ENCODE peak calls at places on chromosomes 5 and 9, in nine cellular contexts. Q is naive thymus-derived CD4-positive, alpha-beta T cell; K is K562; N is OCI-LY7; Y is mucosa of descending colon; T is neural progenitor cell; Z is aorta; A is cardiac fibroblast; S is AG09309. C is an unnamed sample.

GRCh38 chr9:37412431-37413151 is 9.9 kb upstream of the GRHPR start:
- DNase-seq in Q (no peak), K (no peak), N (peak), Y (no peak), T (peak), Z (peak), A (peak), S (peak), C (no peak)

GRCh38 chr5:168578006-168578405 is 1.2 kb downstream of the PANK3 start:
- DNase-seq in Q (no peak), K (peak), N (peak), Y (no peak), T (no peak), Z (no peak), A (peak), S (no peak), C (no peak)

GRCh38 chr5:79792518-79792917 is 102.9 kb downstream of the CMYA5 start:
- DNase-seq in Q (no peak), K (no peak), N (no peak), Y (no peak), T (no peak), Z (no peak), A (no peak), S (no peak), C (no peak)

GRCh38 chr5:32449216-32449721 is 4.7 kb upstream of the ZFR start:
- DNase-seq in Q (no peak), K (no peak), N (no peak), Y (no peak), T (no peak), Z (no peak), A (no peak), S (no peak), C (no peak)

GRCh38 chr5:67375606-67376005 is 179.0 kb upstream of the CD180 start:
- DNase-seq in Q (no peak), K (peak), N (no peak), Y (no peak), T (no peak), Z (no peak), A (no peak), S (no peak), C (no peak)

GRCh38 chr9:101587644-101588043 is 7.1 kb downstream of the PPP3R2 start:
- DNase-seq in Q (no peak), K (no peak), N (no peak), Y (no peak), T (no peak), Z (no peak), A (no peak), S (no peak), C (no peak)

GRCh38 chr9:33453286-33453882 is 6.0 kb upstream of the AQP3 start:
- DNase-seq in Q (no peak), K (no peak), N (peak), Y (no peak), T (no peak), Z (no peak), A (no peak), S (no peak), C (no peak)

GRCh38 chr9:26579047-26579446 is 313.6 kb downstream of the CAAP1 start:
- DNase-seq in Q (no peak), K (no peak), N (no peak), Y (no peak), T (no peak), Z (no peak), A (no peak), S (no peak), C (no peak)

GRCh38 chr9:127277099-127277498 is 12.5 kb downstream of the GARNL3 start:
- DNase-seq in Q (no peak), K (no peak), N (peak), Y (no peak), T (no peak), Z (no peak), A (no peak), S (no peak), C (no peak)

GRCh38 chr9:126695186-126696090 is 81.7 kb downstream of the LMX1B start:
- DNase-seq in Q (no peak), K (no peak), N (no peak), Y (no peak), T (peak), Z (peak), A (no peak), S (no peak), C (no peak)

GRCh38 chr5:181184845-181185216 is 20.2 kb downstream of the TRIM7 start:
- DNase-seq in Q (no peak), K (no peak), N (no peak), Y (no peak), T (no peak), Z (peak), A (no peak), S (no peak), C (no peak)

GRCh38 chr5:104186100-104186499 is 623.5 kb upstream of the NUDT12 start:
- DNase-seq in Q (no peak), K (no peak), N (peak), Y (no peak), T (peak), Z (no peak), A (no peak), S (no peak), C (peak)

GRCh38 chr5:16178745-16179372 is 732 bp downstream of the MARCHF11 start:
- DNase-seq in Q (peak), K (peak), N (peak), Y (peak), T (peak), Z (peak), A (peak), S (peak), C (no peak)

GRCh38 chr5:115184780-115185179 is 15.1 kb upstream of the TRIM36 start:
- DNase-seq in Q (no peak), K (no peak), N (no peak), Y (no peak), T (no peak), Z (no peak), A (no peak), S (no peak), C (no peak)

DNA sequence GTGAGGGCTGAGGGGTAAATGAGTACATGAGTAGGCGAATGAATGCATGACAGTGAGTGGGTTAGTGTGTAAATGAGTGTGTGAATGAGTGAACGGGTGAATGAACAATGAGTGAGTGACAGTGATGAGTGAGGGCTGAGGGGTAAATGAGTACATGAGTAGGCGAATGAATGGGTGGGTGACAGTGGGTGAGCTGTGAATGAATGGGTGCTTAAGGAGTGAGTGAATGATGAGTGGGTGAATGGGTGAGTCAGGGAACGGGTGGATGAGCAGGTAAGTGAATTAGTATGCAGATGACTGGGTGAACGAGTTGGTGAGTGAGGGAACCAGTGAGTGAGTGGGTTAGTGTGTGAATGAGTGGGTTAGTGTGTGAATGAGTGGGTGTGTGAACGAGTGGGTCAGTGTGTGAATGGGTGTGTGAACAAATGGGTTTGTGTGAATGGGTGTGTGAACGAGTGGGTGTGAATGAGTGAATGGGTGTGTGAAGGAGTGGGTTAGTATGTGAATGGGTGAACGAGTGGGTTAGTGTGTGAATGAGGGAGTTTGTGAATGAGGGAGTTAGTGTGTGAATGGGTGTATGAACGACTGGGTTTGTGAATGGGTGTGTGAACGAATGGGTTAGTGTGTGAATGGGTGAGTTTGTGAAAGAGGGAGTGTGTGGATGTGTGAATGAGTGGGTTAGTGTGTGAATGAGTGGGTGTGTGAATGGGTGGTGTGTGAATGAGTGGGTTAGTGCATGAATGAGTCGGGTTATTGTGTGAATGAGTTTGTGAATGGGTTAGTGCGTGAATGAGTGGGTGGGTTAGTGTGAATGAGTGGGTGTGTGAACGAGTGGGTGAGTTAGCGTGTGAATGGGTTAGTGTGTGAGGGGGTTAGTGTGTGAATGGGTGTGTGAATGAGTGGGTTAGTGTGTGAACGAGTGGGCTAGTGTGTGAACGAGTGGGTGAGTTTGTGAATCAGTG is 32.9 kb downstream of the NKD2 start:
- DNase-seq in Q (no peak), K (no peak), N (no peak), Y (no peak), T (no peak), Z (no peak), A (no peak), S (no peak), C (no peak)
- H3K4me3 ChIP-seq in Q (no peak), K (no peak), N (no peak), Y (no peak), T (no peak), Z (no peak), A (no peak), S (no peak), C (no peak)

GRCh38 chr5:10562202-10563131 is 1.4 kb upstream of the ANKRD33B start:
- DNase-seq in Q (no peak), K (peak), N (peak), Y (peak), T (no peak), Z (no peak), A (no peak), S (no peak), C (no peak)
- H3K4me3 ChIP-seq in Q (no peak), K (no peak), N (peak), Y (no peak), T (peak), Z (no peak), A (no peak), S (no peak), C (no peak)

DNA sequence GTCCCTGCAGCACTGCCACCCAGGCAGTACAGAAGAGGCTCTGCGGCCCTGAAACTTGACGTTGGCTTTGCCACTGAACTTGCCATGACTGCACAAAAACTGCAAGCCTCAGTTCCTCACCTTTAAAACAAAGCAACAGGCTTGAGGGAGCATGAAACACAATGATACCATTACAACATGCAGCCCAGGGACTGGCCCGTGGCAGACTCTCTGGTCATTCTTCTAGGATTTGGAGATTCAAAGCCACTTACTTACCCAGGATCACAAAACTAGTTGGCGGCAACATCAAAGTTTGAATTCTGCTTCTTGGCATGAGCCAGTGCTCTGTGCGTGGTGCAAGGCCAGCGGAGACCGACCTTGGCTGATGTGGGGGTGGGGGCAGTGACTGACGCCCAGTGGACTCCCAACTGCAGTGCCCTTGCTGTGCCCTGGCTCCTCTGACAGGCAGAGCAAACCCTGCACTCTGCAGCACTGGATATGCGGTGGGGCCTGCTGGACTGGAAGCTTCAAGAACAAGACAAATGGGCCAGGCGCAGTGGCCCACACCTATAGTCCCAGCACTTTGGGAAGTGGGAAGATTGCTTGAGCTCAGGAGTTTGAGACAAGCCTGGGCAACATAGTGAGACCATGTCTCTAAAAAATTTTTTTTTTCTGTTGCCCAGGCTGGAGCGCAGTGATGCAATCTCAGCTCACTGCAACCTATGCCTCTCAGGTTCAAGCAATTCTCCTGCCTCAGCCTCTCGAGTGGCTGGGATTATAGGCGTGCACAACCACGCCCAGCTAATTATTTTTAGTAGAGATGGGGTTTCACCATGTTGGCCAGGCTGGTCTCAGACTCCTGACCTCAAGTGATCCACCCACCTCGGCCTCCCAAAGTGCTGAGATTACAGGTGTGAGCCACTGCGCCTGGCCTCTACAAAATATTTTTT is 18.9 kb downstream of the SQSTM1 start:
- DNase-seq in Q (no peak), K (no peak), N (no peak), Y (no peak), T (no peak), Z (no peak), A (peak), S (no peak), C (no peak)
- H3K4me3 ChIP-seq in Q (no peak), K (no peak), N (no peak), Y (no peak), T (no peak), Z (no peak), A (no peak), S (no peak), C (no peak)

GRCh38 chr9:21589344-21590056 is 107.4 kb upstream of the IFNE start:
- DNase-seq in Q (no peak), K (no peak), N (no peak), Y (no peak), T (no peak), Z (no peak), A (no peak), S (no peak), C (no peak)
- H3K4me3 ChIP-seq in Q (no peak), K (no peak), N (no peak), Y (no peak), T (no peak), Z (no peak), A (no peak), S (no peak), C (no peak)

GRCh38 chr5:73266925-73267775 is 94.2 kb downstream of the TMEM174 start:
- DNase-seq in Q (no peak), K (no peak), N (no peak), Y (no peak), T (peak), Z (no peak), A (no peak), S (no peak), C (no peak)
- H3K4me3 ChIP-seq in Q (no peak), K (no peak), N (no peak), Y (no peak), T (no peak), Z (no peak), A (no peak), S (no peak), C (no peak)

GRCh38 chr9:14247577-14247976 is 66.4 kb downstream of the NFIB start:
- DNase-seq in Q (no peak), K (no peak), N (no peak), Y (no peak), T (no peak), Z (no peak), A (no peak), S (no peak), C (no peak)
- H3K4me3 ChIP-seq in Q (no peak), K (no peak), N (no peak), Y (no peak), T (no peak), Z (no peak), A (no peak), S (no peak), C (no peak)

C was measured in Jurkat, Clone E6-1.